ENCODE peak calls at places on chromosomes 12 and 14, in eight cellular contexts. H is HFFc6; K is colonic mucosa; E is Ammon's horn; N is CD4-positive, CD25-positive, alpha-beta regulatory T cell; A is BJ; G is RPMI7951; I is psoas muscle. J is an unnamed sample.

GRCh38 chr12:125178222-125178621 is 113.0 kb downstream of the AACS start:
- DNase-seq in A (no peak), H (no peak), K (no peak), N (no peak), I (no peak), G (no peak), E (no peak), J (no peak)

GRCh38 chr14:67241416-67242362 is at the start of gene PALS1:
- DNase-seq in E (peak), K (no peak), I (no peak), H (peak), A (peak), N (no peak), G (peak), J (peak)

GRCh38 chr12:76033116-76034001 is 1.8 kb upstream of the PHLDA1 start:
- DNase-seq in A (no peak), K (no peak), N (no peak), I (no peak), E (no peak), H (no peak), G (peak), J (no peak)

GRCh38 chr12:10151621-10152020 is 20.3 kb downstream of the OLR1 start:
- DNase-seq in E (no peak), G (no peak), I (no peak), H (peak), K (no peak), N (no peak), A (no peak), J (no peak)

GRCh38 chr14:104680056-104680805 is 9.2 kb upstream of the INF2 start:
- DNase-seq in A (no peak), I (peak), N (no peak), G (peak), H (peak), K (peak), E (peak), J (no peak)

GRCh38 chr12:94856324-94856723 is 147.2 kb downstream of the NDUFA12 start:
- DNase-seq in E (no peak), I (no peak), N (no peak), A (no peak), K (no peak), H (no peak), G (no peak), J (no peak)

GRCh38 chr12:131642771-131643170 is 68.1 kb upstream of the SFSWAP start:
- DNase-seq in E (no peak), H (no peak), G (no peak), A (no peak), K (no peak), N (no peak), I (no peak), J (no peak)

GRCh38 chr12:112368856-112369255 is 13.4 kb downstream of the HECTD4 start:
- DNase-seq in G (no peak), N (no peak), A (no peak), I (no peak), E (no peak), K (no peak), H (no peak), J (no peak)

GRCh38 chr14:69069020-69069421 is 83.9 kb downstream of the DCAF5 start:
- DNase-seq in I (no peak), H (peak), G (peak), A (peak), K (no peak), E (peak), N (no peak), J (peak)

GRCh38 chr12:51222461-51222860 is 4.6 kb upstream of the POU6F1 start:
- DNase-seq in I (no peak), E (no peak), N (no peak), A (no peak), H (no peak), G (no peak), K (no peak), J (no peak)

GRCh38 chr12:55934343-55934742 is 3.4 kb downstream of the DGKA start:
- DNase-seq in I (no peak), G (no peak), A (no peak), H (no peak), K (no peak), N (no peak), E (no peak), J (no peak)

GRCh38 chr14:99853206-99853605 is 60.0 kb downstream of the EML1 start:
- DNase-seq in I (peak), E (peak), N (no peak), K (no peak), H (no peak), G (no peak), A (no peak), J (no peak)

GRCh38 chr12:79454338-79454777 is 236.4 kb downstream of the PAWR start:
- DNase-seq in A (no peak), N (no peak), I (no peak), H (peak), K (no peak), G (peak), E (no peak), J (no peak)

GRCh38 chr14:61397607-61398006 is 76.2 kb downstream of the PRKCH start:
- DNase-seq in E (no peak), K (no peak), G (no peak), H (no peak), I (no peak), N (no peak), A (no peak), J (no peak)

GRCh38 chr14:80634106-80634758 is 307.3 kb downstream of the CEP128 start:
- DNase-seq in H (peak), N (no peak), G (peak), A (no peak), E (no peak), I (no peak), K (no peak), J (no peak)

GRCh38 chr14:101737414-101738367 is 23.8 kb upstream of the PPP2R5C start:
- DNase-seq in G (no peak), H (no peak), K (peak), A (no peak), N (no peak), I (no peak), E (no peak), J (no peak)

GRCh38 chr12:48000878-48001321 is 3.4 kb downstream of the COL2A1 start:
- DNase-seq in H (peak), K (no peak), I (no peak), A (peak), E (no peak), G (peak), N (no peak), J (peak)

GRCh38 chr12:43551971-43552559 is at the start of gene ADAMTS20:
- DNase-seq in N (no peak), A (no peak), K (no peak), E (no peak), H (no peak), I (no peak), G (no peak), J (no peak)